ENCODE peak calls at places on chromosomes 11 and 22, in ten cellular contexts. T is GM12865, J is HFFc6, W is retinal pigment epithelial cell, V is AG09309, N is Peyer's patch, A is cardiac muscle cell, C is osteocyte, Y is coronary artery, O is Calu3. I is an unnamed sample.

GRCh38 chr22:23684051-23684450 is 6.8 kb upstream of the RGL4 start:
- DNase-seq in T (no peak), J (no peak), W (no peak), V (no peak), N (no peak), A (no peak), C (no peak), Y (no peak), O (no peak), I (peak; percentile 25)

GRCh38 chr11:44893250-44894216 is 57.1 kb downstream of the TP53I11 start:
- DNase-seq in T (no peak), J (no peak), W (peak; percentile 20), V (no peak), N (no peak), A (no peak), C (no peak), Y (no peak), O (no peak), I (no peak)

GRCh38 chr11:68940651-68941323 is 37.1 kb downstream of the IGHMBP2 start:
- DNase-seq in T (no peak), J (no peak), W (no peak), V (no peak), N (no peak), A (no peak), C (no peak), Y (no peak), O (no peak), I (no peak)

GRCh38 chr11:100777736-100778135 is 90.6 kb downstream of the ARHGAP42 start:
- DNase-seq in T (no peak), J (no peak), W (no peak), V (no peak), N (no peak), A (no peak), C (no peak), Y (no peak), O (peak; percentile 7), I (no peak)

GRCh38 chr11:76424379-76424778 is 20.4 kb upstream of the EMSY start:
- DNase-seq in T (peak; percentile 67), J (no peak), W (no peak), V (no peak), N (no peak), A (no peak), C (no peak), Y (no peak), O (no peak), I (no peak)

GRCh38 chr11:44944181-44944852 is 6.4 kb downstream of the TP53I11 start:
- DNase-seq in T (no peak), J (no peak), W (no peak), V (no peak), N (no peak), A (no peak), C (no peak), Y (no peak), O (no peak), I (no peak)

GRCh38 chr11:106585061-106585460 is 433.2 kb downstream of the GUCY1A2 start:
- DNase-seq in T (no peak), J (peak; percentile 51), W (no peak), V (peak; percentile 38), N (no peak), A (no peak), C (no peak), Y (no peak), O (no peak), I (peak; percentile 53)

GRCh38 chr22:29917052-29917902 is 34.3 kb downstream of the MTMR3 start:
- DNase-seq in T (no peak), J (no peak), W (no peak), V (no peak), N (no peak), A (no peak), C (no peak), Y (no peak), O (no peak), I (peak; percentile 70)

GRCh38 chr11:117226388-117227385 is 5.2 kb downstream of the PCSK7 start:
- DNase-seq in T (peak; percentile 83), J (peak; percentile 68), W (peak; percentile 24), V (peak; percentile 46), N (peak; percentile 67), A (peak; percentile 88), C (no peak), Y (peak; percentile 76), O (peak; percentile 35), I (peak; percentile 87)

GRCh38 chr11:63997104-63997700 is 11.0 kb downstream of the OTUB1 start:
- DNase-seq in T (no peak), J (no peak), W (no peak), V (no peak), N (no peak), A (no peak), C (no peak), Y (no peak), O (no peak), I (no peak)

DNA sequence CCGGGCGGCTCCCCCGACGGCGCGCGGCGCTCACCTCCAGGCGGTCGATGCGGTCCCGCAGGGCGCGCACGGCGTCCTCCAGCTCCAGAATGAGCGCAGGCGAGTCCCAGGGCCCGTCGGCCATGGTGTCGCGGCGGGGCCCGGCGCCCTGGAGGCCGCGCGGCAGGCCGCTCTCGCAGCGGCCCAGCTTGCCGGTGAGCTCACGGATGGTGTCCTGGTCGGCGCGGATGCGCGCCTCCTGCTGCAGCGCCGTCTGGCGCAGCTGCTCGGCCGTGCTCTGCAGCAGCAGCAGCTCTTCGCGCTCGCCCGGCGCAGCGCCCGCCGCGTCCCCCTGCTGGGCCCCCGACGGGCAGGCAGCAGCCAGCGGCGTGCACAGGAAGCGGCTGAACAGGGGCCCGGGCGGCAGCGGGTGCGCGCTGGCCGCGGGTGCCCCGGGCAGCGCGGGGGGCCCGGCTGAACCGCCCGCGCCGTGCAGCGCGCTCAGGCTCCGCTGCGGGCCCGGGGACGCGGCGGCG is 570 bp downstream of the NPTXR start:
- DNase-seq in T (peak; percentile 69), J (peak; percentile 24), W (peak; percentile 39), V (no peak), N (peak; percentile 57), A (peak; percentile 82), C (no peak), Y (no peak), O (peak; percentile 70), I (peak; percentile 64)
- TF ChIP-seq CTCF in T (peak; percentile 29), J (peak; percentile 58), W (peak; percentile 34), V (peak; percentile 22), N (peak; percentile 14), A (peak; percentile 28), C (peak; percentile 51), Y (no peak), O (peak; percentile 36), I (peak; percentile 30)

GRCh38 chr11:110447343-110447742 is 17.6 kb downstream of the FDX1 start:
- DNase-seq in T (no peak), J (no peak), W (no peak), V (no peak), N (no peak), A (no peak), C (no peak), Y (no peak), O (no peak), I (no peak)
- TF ChIP-seq CTCF in T (no peak), J (no peak), W (no peak), V (no peak), N (no peak), A (no peak), C (no peak), Y (no peak), O (no peak), I (no peak)

GRCh38 chr11:72752088-72752914 is at the start of gene ARAP1:
- DNase-seq in T (peak; percentile 83), J (peak; percentile 51), W (no peak), V (no peak), N (peak; percentile 89), A (peak; percentile 78), C (no peak), Y (peak; percentile 88), O (peak; percentile 73), I (peak; percentile 58)
- TF ChIP-seq CTCF in T (peak; percentile 3), J (no peak), W (no peak), V (no peak), N (no peak), A (peak; percentile 9), C (no peak), Y (no peak), O (no peak), I (peak; percentile 7)

DNA sequence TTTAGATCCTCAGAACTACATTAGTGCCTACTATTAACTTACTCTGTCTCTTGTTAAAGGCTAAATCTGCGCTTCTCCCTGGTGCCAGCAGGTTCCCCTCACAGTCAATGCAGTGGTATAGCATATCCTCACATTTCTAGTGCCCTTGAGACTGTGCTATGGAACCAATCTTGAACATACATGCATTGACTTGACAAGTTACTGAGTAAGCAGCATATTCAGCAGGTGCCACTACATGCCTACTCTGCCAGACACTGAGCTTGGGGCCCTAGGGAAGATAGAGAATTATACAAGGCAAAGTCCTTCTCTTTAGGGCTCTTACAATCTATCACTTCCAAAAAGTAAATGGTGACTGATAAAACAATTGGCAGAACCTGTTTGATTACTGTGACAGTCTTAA is 3.2 kb downstream of the FUT4 start:
- DNase-seq in T (no peak), J (no peak), W (no peak), V (no peak), N (peak; percentile 67), A (peak; percentile 18), C (no peak), Y (no peak), O (no peak), I (no peak)
- TF ChIP-seq CTCF in T (no peak), J (no peak), W (no peak), V (no peak), N (peak; percentile 9), A (no peak), C (no peak), Y (no peak), O (no peak), I (no peak)

DNA sequence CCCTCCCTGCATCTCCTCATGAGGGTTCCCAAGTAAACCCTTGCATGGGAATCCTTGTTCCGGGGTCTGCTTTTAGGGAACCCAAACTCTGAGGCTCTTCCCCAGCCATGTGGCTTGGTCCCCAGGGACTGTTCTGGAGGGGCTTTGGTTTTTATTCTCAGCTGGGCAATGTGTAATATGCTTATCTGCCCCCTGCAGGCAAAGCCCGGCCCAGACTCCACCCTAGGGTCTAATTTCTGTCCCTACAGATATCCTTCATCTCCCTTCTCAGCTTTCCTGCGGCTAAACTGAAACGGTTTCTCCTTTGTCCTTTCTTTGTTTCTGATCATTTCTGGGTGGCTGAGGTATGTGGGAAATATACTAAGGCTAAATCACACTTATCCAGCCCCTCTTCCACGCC is 37.1 kb downstream of the TST start:
- DNase-seq in T (no peak), J (no peak), W (no peak), V (no peak), N (no peak), A (no peak), C (no peak), Y (no peak), O (no peak), I (no peak)
- TF ChIP-seq CTCF in T (no peak), J (peak; percentile 40), W (peak; percentile 28), V (peak; percentile 5), N (no peak), A (peak; percentile 12), C (no peak), Y (no peak), O (no peak), I (no peak)

GRCh38 chr11:17740649-17741235 is 6.2 kb downstream of the KCNC1 start:
- DNase-seq in T (no peak), J (no peak), W (no peak), V (no peak), N (no peak), A (no peak), C (no peak), Y (no peak), O (no peak), I (no peak)
- TF ChIP-seq CTCF in T (no peak), J (no peak), W (no peak), V (no peak), N (no peak), A (no peak), C (no peak), Y (no peak), O (no peak), I (no peak)